ENCODE peak calls at places on chromosomes 12 and 14, in four cellular contexts. One of them, this sample, is unnamed.
A peak's percentile ranks its signal among the peaks of the same experiment; 100 is the strongest.

GRCh38 chr14:87547536-87547935 is 445.4 kb downstream of the GALC start:
- DNase-seq in H1: no peak
- DNase-seq in GM12878: no peak
- DNase-seq in HepG2: no peak
- DNase-seq in this sample: no peak

GRCh38 chr12:1574863-1575254 is 19.5 kb downstream of the FBXL14 start:
- DNase-seq in H1: no peak
- DNase-seq in GM12878: no peak
- DNase-seq in HepG2: no peak
- DNase-seq in this sample: no peak

GRCh38 chr14:60051690-60052324 is 39.9 kb upstream of the PCNX4 start:
- DNase-seq in H1: no peak
- DNase-seq in GM12878: no peak
- DNase-seq in HepG2: no peak
- DNase-seq in this sample: no peak

GRCh38 chr12:48165089-48166031 is 8.0 kb upstream of the ASB8 start:
- DNase-seq in H1: no peak
- DNase-seq in GM12878: peak; percentile 45
- DNase-seq in HepG2: peak; percentile 44
- DNase-seq in this sample: peak; percentile 60

GRCh38 chr12:95265765-95266164 is 48.2 kb downstream of the VEZT start:
- DNase-seq in H1: no peak
- DNase-seq in GM12878: no peak
- DNase-seq in HepG2: no peak
- DNase-seq in this sample: no peak

GRCh38 chr12:20212658-20213387 is 155.5 kb upstream of the PDE3A start:
- DNase-seq in H1: peak; percentile 54
- DNase-seq in GM12878: no peak
- DNase-seq in HepG2: no peak
- DNase-seq in this sample: no peak

GRCh38 chr12:94297876-94298520 is 149.6 kb downstream of the PLXNC1 start:
- DNase-seq in H1: no peak
- DNase-seq in GM12878: no peak
- DNase-seq in HepG2: no peak
- DNase-seq in this sample: no peak

GRCh38 chr12:116592116-116592637 is 33.0 kb downstream of the MAP1LC3B2 start:
- DNase-seq in H1: no peak
- DNase-seq in GM12878: no peak
- DNase-seq in HepG2: no peak
- DNase-seq in this sample: no peak

GRCh38 chr12:106097011-106097410 is 41.7 kb downstream of the NUAK1 start:
- DNase-seq in H1: no peak
- DNase-seq in GM12878: no peak
- DNase-seq in HepG2: no peak
- DNase-seq in this sample: no peak

GRCh38 chr12:94565683-94566082 is 84.7 kb downstream of the TMCC3 start:
- DNase-seq in H1: no peak
- DNase-seq in GM12878: no peak
- DNase-seq in HepG2: no peak
- DNase-seq in this sample: no peak

GRCh38 chr12:17028348-17028747 is 422.4 kb upstream of the LMO3 start:
- DNase-seq in H1: no peak
- DNase-seq in GM12878: no peak
- DNase-seq in HepG2: no peak
- DNase-seq in this sample: no peak

GRCh38 chr14:36271939-36272907 is 48.2 kb downstream of the MBIP start:
- DNase-seq in H1: no peak
- DNase-seq in GM12878: no peak
- DNase-seq in HepG2: no peak
- DNase-seq in this sample: no peak

GRCh38 chr12:54404061-54405004 is 14.7 kb downstream of the ITGA5 start:
- DNase-seq in H1: peak; percentile 95
- DNase-seq in GM12878: no peak
- DNase-seq in HepG2: peak; percentile 40
- DNase-seq in this sample: peak; percentile 67

GRCh38 chr14:59177229-59177628 is 11.2 kb upstream of the DAAM1 start:
- DNase-seq in H1: no peak
- DNase-seq in GM12878: no peak
- DNase-seq in HepG2: no peak
- DNase-seq in this sample: no peak

GRCh38 chr12:121792607-121793500 is 634 bp downstream of the RHOF start:
- DNase-seq in H1: no peak
- DNase-seq in GM12878: no peak
- DNase-seq in HepG2: peak; percentile 62
- DNase-seq in this sample: no peak

DNA sequence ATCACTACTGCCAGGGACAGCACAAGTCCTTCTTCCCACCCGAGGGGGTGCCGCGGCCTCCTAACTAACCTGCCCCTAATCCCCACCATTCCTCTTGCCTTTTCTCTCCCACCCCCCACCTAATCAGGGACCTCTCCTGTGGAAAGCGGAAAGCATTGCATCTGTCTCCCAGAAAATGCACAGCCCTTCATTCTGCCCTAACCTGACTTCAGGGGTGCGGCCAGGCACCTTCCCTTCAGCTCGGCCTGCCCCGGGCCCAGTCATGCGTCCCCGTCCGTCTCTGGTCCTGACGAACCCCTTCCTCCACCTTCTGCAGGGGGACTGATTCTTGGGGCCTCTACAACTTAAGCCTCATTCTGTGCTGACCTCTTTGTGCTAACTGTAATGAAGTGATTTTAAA is 43.9 kb upstream of the TRAF3 start:
- DNase-seq in H1: no peak
- DNase-seq in GM12878: no peak
- DNase-seq in HepG2: no peak
- DNase-seq in this sample: no peak
- TF ChIP-seq HDAC6 in H1: no peak
- TF ChIP-seq HDAC6 in GM12878: no peak
- TF ChIP-seq HDAC6 in HepG2: no peak
- TF ChIP-seq HDAC6 in this sample: no peak

GRCh38 chr12:111444706-111445310 is 39.1 kb downstream of the SH2B3 start:
- DNase-seq in H1: peak; percentile 48
- DNase-seq in GM12878: peak; percentile 94
- DNase-seq in HepG2: no peak
- DNase-seq in this sample: no peak
- TF ChIP-seq HDAC6 in H1: no peak
- TF ChIP-seq HDAC6 in GM12878: no peak
- TF ChIP-seq HDAC6 in HepG2: no peak
- TF ChIP-seq HDAC6 in this sample: no peak

GRCh38 chr14:34571771-34572170 is 32.3 kb upstream of the EAPP start:
- DNase-seq in H1: no peak
- DNase-seq in GM12878: no peak
- DNase-seq in HepG2: no peak
- DNase-seq in this sample: no peak
- TF ChIP-seq HDAC6 in H1: no peak
- TF ChIP-seq HDAC6 in GM12878: no peak
- TF ChIP-seq HDAC6 in HepG2: no peak
- TF ChIP-seq HDAC6 in this sample: no peak

GRCh38 chr12:96343347-96343954 is 56.8 kb downstream of the CDK17 start:
- DNase-seq in H1: no peak
- DNase-seq in GM12878: peak; percentile 79
- DNase-seq in HepG2: no peak
- DNase-seq in this sample: no peak
- TF ChIP-seq HDAC6 in H1: no peak
- TF ChIP-seq HDAC6 in GM12878: no peak
- TF ChIP-seq HDAC6 in HepG2: no peak
- TF ChIP-seq HDAC6 in this sample: no peak

GRCh38 chr12:46217686-46218508 is 50.9 kb downstream of the SLC38A1 start:
- DNase-seq in H1: no peak
- DNase-seq in GM12878: peak; percentile 90
- DNase-seq in HepG2: no peak
- DNase-seq in this sample: no peak

GRCh38 chr12:46212108-46212982 is 56.5 kb downstream of the SLC38A1 start:
- DNase-seq in H1: no peak
- DNase-seq in GM12878: no peak
- DNase-seq in HepG2: no peak
- DNase-seq in this sample: no peak

GRCh38 chr12:46218509-46219095 is 50.2 kb downstream of the SLC38A1 start:
- DNase-seq in H1: no peak
- DNase-seq in GM12878: no peak
- DNase-seq in HepG2: no peak
- DNase-seq in this sample: no peak

GRCh38 chr12:46210835-46211439 is 57.9 kb downstream of the SLC38A1 start:
- DNase-seq in H1: no peak
- DNase-seq in GM12878: no peak
- DNase-seq in HepG2: no peak
- DNase-seq in this sample: no peak

DNA sequence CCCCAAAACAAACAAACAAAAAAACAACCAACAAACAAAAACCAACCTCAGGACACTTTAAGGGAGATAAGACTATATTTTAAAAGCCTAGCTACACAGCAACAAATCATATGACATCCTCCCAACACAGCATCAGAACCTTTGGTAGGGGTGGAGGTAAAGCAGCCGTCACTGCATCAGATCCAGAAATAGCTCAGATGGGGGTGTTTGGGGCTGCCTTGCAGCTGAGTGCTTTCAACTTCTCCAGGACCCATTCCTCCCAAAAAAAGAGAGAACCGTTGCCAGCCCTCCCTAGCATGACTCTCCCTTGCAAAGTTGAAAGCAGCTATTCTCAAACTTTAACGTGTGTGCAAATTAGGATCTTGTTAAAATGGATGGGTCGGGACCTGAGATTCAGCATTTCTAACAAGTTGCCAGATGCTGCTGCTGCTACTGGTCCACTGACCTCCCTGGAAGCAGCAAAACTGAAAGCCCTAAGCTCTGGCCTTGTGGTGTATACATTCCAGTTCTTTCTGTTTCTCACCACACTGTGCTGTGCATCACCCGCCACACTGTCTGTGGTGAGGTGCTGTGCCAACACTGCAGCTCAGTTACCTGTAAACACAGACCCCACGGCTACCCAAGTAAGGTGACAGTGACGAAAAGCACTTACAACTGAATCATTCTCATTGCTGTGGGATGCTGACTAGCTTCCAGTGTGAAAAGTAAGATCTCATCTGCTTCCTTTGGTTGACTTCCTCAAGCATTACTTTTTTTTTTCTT is 54.0 kb downstream of the SLC38A1 start:
- DNase-seq in H1: no peak
- DNase-seq in GM12878: peak; percentile 78
- DNase-seq in HepG2: no peak
- DNase-seq in this sample: no peak
- TF ChIP-seq HDAC6 in H1: no peak
- TF ChIP-seq HDAC6 in GM12878: no peak
- TF ChIP-seq HDAC6 in HepG2: no peak
- TF ChIP-seq HDAC6 in this sample: no peak

DNA sequence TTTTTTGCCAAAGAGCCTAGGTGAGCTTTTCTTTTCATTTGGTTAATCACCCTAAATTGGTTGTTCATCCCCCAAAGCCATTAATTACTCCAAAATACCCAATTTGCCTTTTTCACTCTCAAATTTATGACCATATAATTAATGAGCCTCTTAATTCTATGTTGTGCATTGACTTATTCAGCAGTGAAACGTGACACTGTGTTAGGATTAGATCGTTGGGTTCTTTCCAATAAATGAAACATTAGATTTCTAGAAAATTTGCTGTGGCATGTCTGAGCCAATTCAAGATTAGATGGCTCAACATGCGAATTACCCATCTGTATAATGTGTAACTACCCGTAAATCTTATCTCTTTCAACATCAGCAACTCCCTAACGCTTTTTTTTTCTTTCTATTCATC is 273.4 kb downstream of the BMP4 start:
- DNase-seq in H1: no peak
- DNase-seq in GM12878: no peak
- DNase-seq in HepG2: no peak
- DNase-seq in this sample: no peak
- TF ChIP-seq HDAC6 in H1: no peak
- TF ChIP-seq HDAC6 in GM12878: no peak
- TF ChIP-seq HDAC6 in HepG2: no peak
- TF ChIP-seq HDAC6 in this sample: no peak

DNA sequence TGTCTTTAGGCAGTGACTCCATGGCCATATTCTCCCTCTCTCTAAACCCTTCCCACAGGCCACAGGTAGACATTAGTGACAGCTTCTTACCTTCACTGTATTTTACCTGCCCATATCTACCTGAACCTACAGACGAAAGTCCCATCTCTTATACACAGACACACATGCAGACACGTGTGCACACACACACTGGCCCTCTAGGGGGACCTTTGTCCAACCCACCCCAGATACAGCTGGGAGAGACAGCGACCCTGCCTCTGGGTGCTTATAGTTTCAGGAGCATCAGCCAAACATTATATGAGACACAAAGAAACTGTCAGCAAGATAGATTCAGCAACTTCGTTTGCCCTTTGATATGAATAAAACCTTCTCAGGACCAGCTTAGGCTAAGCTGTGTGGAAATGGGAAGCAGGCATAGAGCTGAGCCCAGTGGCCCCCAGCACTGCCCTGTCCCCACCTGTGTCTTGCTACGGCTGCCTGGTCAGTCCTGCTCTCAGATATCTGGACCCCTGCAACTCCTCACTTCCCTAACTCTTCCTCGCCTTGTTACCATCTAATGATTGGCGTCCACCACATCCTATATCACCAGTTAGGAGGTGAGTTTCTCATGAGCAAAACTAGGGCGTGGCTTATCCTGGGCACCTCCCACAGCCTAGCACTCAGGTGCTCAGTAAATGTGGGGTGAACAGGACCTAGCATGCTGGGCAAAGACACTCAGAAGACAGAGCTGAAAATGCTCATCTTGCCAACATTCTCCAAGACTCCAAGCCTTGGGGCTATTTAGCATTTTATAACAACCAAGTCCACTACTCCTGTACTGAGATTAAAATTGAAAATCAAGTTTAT is 12.0 kb upstream of the CD9 start:
- DNase-seq in H1: no peak
- DNase-seq in GM12878: no peak
- DNase-seq in HepG2: no peak
- DNase-seq in this sample: no peak
- TF ChIP-seq HDAC6 in H1: no peak
- TF ChIP-seq HDAC6 in GM12878: no peak
- TF ChIP-seq HDAC6 in HepG2: no peak
- TF ChIP-seq HDAC6 in this sample: no peak